ENCODE peak calls at places on chromosome 11, in seven cellular contexts. V is HFFc6, A is AG09309, U is cardiac fibroblast, P is fibroblast of the aortic adventitia, K is RWPE2, O is pancreas. G is an unnamed sample.

GRCh38 chr11:85406316-85406715 is 220.8 kb downstream of the DLG2 start:
- DNase-seq in V (no peak), A (no peak), U (no peak), P (no peak), K (no peak), O (no peak), G (no peak)

GRCh38 chr11:72812604-72812967 is 1.6 kb upstream of the ATG16L2 start:
- DNase-seq in V (no peak), A (no peak), U (no peak), P (no peak), K (no peak), O (no peak), G (no peak)

GRCh38 chr11:15617126-15617525 is 502.4 kb downstream of the INSC start:
- DNase-seq in V (no peak), A (no peak), U (no peak), P (no peak), K (no peak), O (no peak), G (no peak)

GRCh38 chr11:120974980-120975379 is 48.9 kb upstream of the TBCEL start:
- DNase-seq in V (no peak), A (no peak), U (no peak), P (no peak), K (no peak), O (no peak), G (no peak)

GRCh38 chr11:27720277-27720830 is 20.1 kb upstream of the BDNF start:
- DNase-seq in V (peak), A (no peak), U (peak), P (peak), K (no peak), O (peak), G (no peak)

GRCh38 chr11:86740628-86741488 is 59.5 kb upstream of the PRSS23 start:
- DNase-seq in V (peak), A (peak), U (peak), P (peak), K (peak), O (peak), G (peak)

GRCh38 chr11:2582958-2583604 is 116.7 kb downstream of the KCNQ1OT1 start:
- DNase-seq in V (no peak), A (no peak), U (no peak), P (no peak), K (peak), O (no peak), G (no peak)

GRCh38 chr11:63620928-63621539 is 6.8 kb upstream of the PLAAT3 start:
- DNase-seq in V (no peak), A (no peak), U (no peak), P (no peak), K (no peak), O (no peak), G (no peak)

GRCh38 chr11:60771879-60772525 is 13.1 kb upstream of the MS4A10 start:
- DNase-seq in V (no peak), A (no peak), U (peak), P (no peak), K (no peak), O (no peak), G (no peak)

GRCh38 chr11:25566298-25567200 is 765.4 kb upstream of the ANO3 start:
- DNase-seq in V (no peak), A (no peak), U (peak), P (peak), K (no peak), O (peak), G (no peak)

GRCh38 chr11:111336582-111337256 is 38.4 kb downstream of the POU2AF3 start:
- DNase-seq in V (no peak), A (peak), U (peak), P (peak), K (no peak), O (no peak), G (no peak)

GRCh38 chr11:134637091-134638015 is 225.3 kb upstream of the B3GAT1 start:
- DNase-seq in V (no peak), A (no peak), U (no peak), P (no peak), K (no peak), O (no peak), G (no peak)

GRCh38 chr11:94734563-94735275 is 33.4 kb upstream of the AMOTL1 start:
- DNase-seq in V (no peak), A (no peak), U (no peak), P (no peak), K (no peak), O (no peak), G (no peak)

GRCh38 chr11:93492464-93493251 is 50.5 kb downstream of the SMCO4 start:
- DNase-seq in V (no peak), A (no peak), U (no peak), P (no peak), K (no peak), O (no peak), G (no peak)

GRCh38 chr11:38791346-38791961 is 2193.4 kb upstream of the RAG2 start:
- DNase-seq in V (peak), A (no peak), U (peak), P (peak), K (no peak), O (peak), G (peak)

GRCh38 chr11:36306888-36307287 is 10.8 kb downstream of the PRR5L start:
- DNase-seq in V (peak), A (no peak), U (peak), P (peak), K (no peak), O (no peak), G (no peak)

GRCh38 chr11:103877221-103877620 is 159.2 kb upstream of the DDI1 start:
- DNase-seq in V (peak), A (no peak), U (peak), P (peak), K (no peak), O (no peak), G (no peak)

DNA sequence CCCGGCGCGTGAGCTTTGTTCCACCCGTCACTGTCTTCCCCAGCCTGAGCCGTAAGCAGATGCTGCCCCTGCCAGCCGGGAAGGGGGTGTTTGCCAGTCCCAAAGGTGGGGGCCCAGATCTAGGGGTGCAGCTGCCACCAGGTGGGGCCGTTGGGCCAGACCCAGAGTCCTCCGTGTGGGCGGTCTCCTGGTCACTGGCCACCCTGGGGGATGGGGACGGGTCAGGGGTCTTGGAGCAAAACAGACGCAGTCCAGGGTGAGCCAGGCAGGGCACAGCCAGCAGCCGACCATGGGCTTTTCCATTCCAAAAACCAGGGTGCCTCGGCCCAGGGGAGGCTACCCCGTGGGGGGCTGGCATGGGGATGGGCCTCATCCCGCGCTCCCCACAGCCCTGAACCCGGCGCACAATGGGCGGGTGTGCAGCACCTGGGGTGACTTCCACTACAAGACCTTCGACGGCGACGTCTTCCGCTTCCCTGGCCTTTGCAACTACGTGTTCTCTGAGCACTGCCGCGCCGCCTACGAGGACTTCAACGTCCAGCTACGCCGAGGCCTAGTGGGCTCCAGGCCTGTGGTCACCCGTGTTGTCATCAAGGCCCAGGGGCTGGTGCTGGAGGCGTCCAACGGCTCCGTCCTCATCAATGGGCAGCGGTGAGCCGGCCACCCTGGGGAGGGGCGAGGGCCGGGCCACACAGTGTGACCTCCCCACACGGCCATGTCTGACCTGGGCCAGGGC is 3.5 kb downstream of the MUC5B start:
- DNase-seq in V (no peak), A (no peak), U (no peak), P (no peak), K (peak), O (no peak), G (no peak)
- TF ChIP-seq CTCF in V (no peak), A (no peak), U (no peak), P (no peak), K (no peak), O (no peak), G (no peak)

GRCh38 chr11:67289226-67289650 is at the start of gene ANKRD13D:
- DNase-seq in V (no peak), A (no peak), U (no peak), P (no peak), K (no peak), O (no peak), G (no peak)
- TF ChIP-seq CTCF in V (no peak), A (no peak), U (no peak), P (no peak), K (peak), O (no peak), G (no peak)

DNA sequence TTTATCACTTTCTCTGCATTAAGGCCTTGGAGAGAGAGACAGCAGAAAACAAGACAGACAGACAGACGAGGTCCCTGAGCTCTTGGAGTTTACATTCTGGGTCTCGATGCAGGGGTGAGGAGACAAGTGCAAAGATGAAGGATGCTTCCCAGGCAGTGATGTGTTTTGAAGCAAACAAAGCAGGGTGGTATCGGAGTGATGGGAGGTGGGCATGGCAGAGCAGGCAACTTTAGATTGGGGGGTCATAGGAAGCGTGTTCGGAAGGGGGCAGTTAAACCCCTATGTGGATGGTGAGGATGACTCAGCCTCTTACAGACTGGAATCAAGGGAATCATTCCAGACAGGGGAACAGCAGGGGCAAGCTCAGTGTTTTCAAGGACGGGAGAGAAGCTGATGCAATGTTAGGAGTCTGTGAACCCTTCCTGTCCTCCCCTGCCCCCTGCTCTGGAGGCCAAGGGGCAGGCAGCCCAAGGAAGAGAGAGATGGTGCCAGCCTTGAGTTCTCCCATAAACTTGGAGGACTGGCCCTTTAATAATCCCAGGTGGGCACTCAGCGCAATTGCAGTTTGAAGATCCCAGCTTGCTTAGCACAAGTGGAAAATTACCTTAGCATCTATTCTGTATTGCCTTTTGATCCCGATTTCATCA is 180.2 kb downstream of the CHST1 start:
- DNase-seq in V (no peak), A (no peak), U (no peak), P (no peak), K (peak), O (no peak), G (no peak)
- TF ChIP-seq CTCF in V (peak), A (no peak), U (no peak), P (no peak), K (no peak), O (no peak), G (no peak)

GRCh38 chr11:115503083-115503885 is 931 bp downstream of the CADM1 start:
- DNase-seq in V (no peak), A (no peak), U (peak), P (no peak), K (no peak), O (peak), G (no peak)
- TF ChIP-seq CTCF in V (no peak), A (peak), U (peak), P (no peak), K (peak), O (no peak), G (peak)

G was measured in kidney epithelial cell.